ENCODE peak calls at places on chromosomes 16 and 17, in seven cellular contexts. S is mammary epithelial cell, B is GM23248, A is GM23338, I is IMR-90, O is H1, F is K562. N is an unnamed sample. For H3K4me1 and H4K20me1, the result is how much of the 10 kb centered on the place peaks cover.

GRCh38 chr17:64092952-64093451 is 36.9 kb downstream of the ERN1 start:
- DNase-seq in S (no peak), B (no peak), A (no peak), I (no peak), O (no peak), F (no peak), N (no peak)

GRCh38 chr16:50251375-50252081 is 14.8 kb upstream of the ADCY7 start:
- DNase-seq in S (peak), B (peak), A (no peak), I (peak), O (no peak), F (no peak), N (no peak)

GRCh38 chr16:11546522-11547485 is 39.9 kb downstream of the LITAF start:
- DNase-seq in S (peak), B (peak), A (no peak), I (peak), O (no peak), F (no peak), N (no peak)

GRCh38 chr17:61490540-61490975 is 38.3 kb downstream of the TBX4 start:
- DNase-seq in S (peak), B (peak), A (no peak), I (peak), O (no peak), F (no peak), N (no peak)

GRCh38 chr17:52762147-52762793 is 603.8 kb upstream of the CA10 start:
- DNase-seq in S (no peak), B (no peak), A (peak), I (no peak), O (no peak), F (no peak), N (no peak)

GRCh38 chr17:2709173-2709661 is 2.3 kb downstream of the CLUH start:
- DNase-seq in S (peak), B (peak), A (peak), I (no peak), O (no peak), F (no peak), N (peak)

GRCh38 chr17:31266042-31266441 is 31.0 kb downstream of the OMG start:
- DNase-seq in S (no peak), B (no peak), A (peak), I (no peak), O (no peak), F (no peak), N (peak)

GRCh38 chr17:56593073-56593740 is at the start of gene NOG:
- DNase-seq in S (peak), B (peak), A (peak), I (peak), O (peak), F (no peak), N (no peak)

GRCh38 chr16:2852003-2852730 is 5.8 kb downstream of the PRSS22 start:
- DNase-seq in S (no peak), B (no peak), A (no peak), I (no peak), O (no peak), F (no peak), N (no peak)

GRCh38 chr16:55444754-55445485 is 34.1 kb upstream of the MMP2 start:
- DNase-seq in S (no peak), B (no peak), A (no peak), I (no peak), O (no peak), F (no peak), N (no peak)

GRCh38 chr16:89565506-89566372 is 5.3 kb downstream of the RPL13 start:
- DNase-seq in S (peak), B (peak), A (peak), I (peak), O (peak), F (peak), N (peak)

GRCh38 chr17:65078441-65079160 is 22.1 kb upstream of the GNA13 start:
- DNase-seq in S (peak), B (peak), A (no peak), I (peak), O (no peak), F (no peak), N (no peak)

GRCh38 chr17:45992175-45992574 is 6.9 kb upstream of the STH start:
- DNase-seq in S (no peak), B (peak), A (no peak), I (peak), O (no peak), F (no peak), N (no peak)

GRCh38 chr16:86565644-86566511 is 751 bp upstream of the FOXC2 start:
- DNase-seq in S (no peak), B (no peak), A (peak), I (no peak), O (no peak), F (no peak), N (no peak)

GRCh38 chr17:17062356-17062755 is 20.1 kb downstream of the MPRIP start:
- DNase-seq in S (no peak), B (no peak), A (no peak), I (no peak), O (no peak), F (no peak), N (no peak)

GRCh38 chr17:44779211-44780025 is 20.6 kb downstream of the ADAM11 start:
- DNase-seq in S (peak), B (peak), A (peak), I (peak), O (peak), F (peak), N (peak)

GRCh38 chr16:57906385-57907316 is 64.3 kb downstream of the CNGB1 start:
- DNase-seq in S (no peak), B (peak), A (peak), I (no peak), O (peak), F (no peak), N (peak)

GRCh38 chr17:17204041-17204591 is 2.0 kb downstream of the PLD6 start:
- DNase-seq in S (no peak), B (no peak), A (no peak), I (no peak), O (no peak), F (no peak), N (no peak)

GRCh38 chr16:87297918-87298631 is 19.1 kb downstream of the C16orf95 start:
- DNase-seq in S (no peak), B (peak), A (peak), I (peak), O (peak), F (peak), N (peak)

GRCh38 chr16:47143329-47143676 is 442 bp downstream of the NETO2 start:
- DNase-seq in S (peak), B (peak), A (peak), I (peak), O (peak), F (peak), N (peak)

GRCh38 chr17:4497101-4497824 is 1.4 kb upstream of the SPNS2 start:
- DNase-seq in S (peak), B (peak), A (no peak), I (peak), O (no peak), F (no peak), N (peak)

GRCh38 chr17:40349477-40350409 is 14.8 kb downstream of the GJD3 start:
- DNase-seq in S (peak), B (peak), A (no peak), I (peak), O (no peak), F (no peak), N (no peak)

GRCh38 chr17:3539881-3540540 is 17.6 kb downstream of the TRPV3 start:
- DNase-seq in S (no peak), B (no peak), A (no peak), I (no peak), O (no peak), F (peak), N (no peak)

GRCh38 chr16:67537270-67537635 is 8.6 kb downstream of the RIPOR1 start:
- DNase-seq in S (no peak), B (peak), A (peak), I (peak), O (peak), F (no peak), N (no peak)
- H3K4me3 ChIP-seq in S (peak), B (peak), A (peak), I (peak), O (peak), F (no peak), N (peak)

GRCh38 chr16:25013751-25014499 is 1.2 kb downstream of the ARHGAP17 start:
- DNase-seq in S (no peak), B (no peak), A (no peak), I (no peak), O (no peak), F (no peak), N (peak)
- H3K4me1 ChIP-seq in S (under half), B (under half), A (under half), I (under half), O (under half), F (under half), N (half or more)

DNA sequence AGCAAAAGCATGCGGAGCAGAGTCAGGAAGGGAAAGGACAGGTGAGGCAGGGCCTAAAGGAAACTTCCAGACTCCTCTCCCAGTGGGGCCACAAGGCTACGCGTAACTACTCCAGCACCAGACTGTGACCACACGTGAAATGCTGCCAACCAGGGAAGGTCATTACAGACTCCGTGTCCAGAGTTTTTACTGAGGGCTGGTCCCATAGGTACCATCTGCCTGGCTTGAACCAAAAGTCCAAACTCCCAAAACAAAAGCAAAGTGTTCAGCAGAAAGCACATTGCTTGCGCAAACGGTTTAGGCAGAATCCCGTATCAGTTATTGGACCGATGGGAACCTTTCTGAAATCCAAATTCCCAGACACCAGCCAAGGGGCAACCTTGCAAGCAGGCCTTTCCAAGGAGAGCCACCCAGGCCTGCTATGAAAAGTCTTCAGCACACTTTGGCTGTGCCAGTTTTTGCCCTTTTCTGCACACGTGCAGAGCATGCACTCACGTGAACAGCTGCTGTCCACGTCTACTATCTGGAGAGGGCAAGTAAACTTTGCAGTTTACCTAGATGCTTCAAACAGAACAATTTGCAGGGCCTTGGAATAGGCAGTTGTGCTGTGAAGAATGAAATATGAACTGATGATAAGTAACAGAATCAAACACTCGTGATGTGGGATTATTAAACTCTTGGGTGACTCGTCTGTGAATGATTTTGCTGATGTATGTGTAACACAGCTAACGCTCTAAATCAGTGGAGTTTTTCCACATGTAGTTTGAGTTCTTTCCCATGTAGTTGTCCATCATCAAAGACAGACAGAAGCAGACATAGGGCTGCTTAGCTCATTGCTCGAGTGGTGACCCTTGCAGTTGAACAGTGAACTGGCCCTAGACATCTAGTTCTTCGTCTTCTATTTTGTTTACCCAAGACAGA is 58.1 kb upstream of the CRISPLD2 start:
- DNase-seq in S (no peak), B (peak), A (no peak), I (peak), O (no peak), F (no peak), N (no peak)
- H4K20me1 ChIP-seq in S (under half), B (under half), A (under half), I (under half), O (under half), F (under half), N (under half)

DNA sequence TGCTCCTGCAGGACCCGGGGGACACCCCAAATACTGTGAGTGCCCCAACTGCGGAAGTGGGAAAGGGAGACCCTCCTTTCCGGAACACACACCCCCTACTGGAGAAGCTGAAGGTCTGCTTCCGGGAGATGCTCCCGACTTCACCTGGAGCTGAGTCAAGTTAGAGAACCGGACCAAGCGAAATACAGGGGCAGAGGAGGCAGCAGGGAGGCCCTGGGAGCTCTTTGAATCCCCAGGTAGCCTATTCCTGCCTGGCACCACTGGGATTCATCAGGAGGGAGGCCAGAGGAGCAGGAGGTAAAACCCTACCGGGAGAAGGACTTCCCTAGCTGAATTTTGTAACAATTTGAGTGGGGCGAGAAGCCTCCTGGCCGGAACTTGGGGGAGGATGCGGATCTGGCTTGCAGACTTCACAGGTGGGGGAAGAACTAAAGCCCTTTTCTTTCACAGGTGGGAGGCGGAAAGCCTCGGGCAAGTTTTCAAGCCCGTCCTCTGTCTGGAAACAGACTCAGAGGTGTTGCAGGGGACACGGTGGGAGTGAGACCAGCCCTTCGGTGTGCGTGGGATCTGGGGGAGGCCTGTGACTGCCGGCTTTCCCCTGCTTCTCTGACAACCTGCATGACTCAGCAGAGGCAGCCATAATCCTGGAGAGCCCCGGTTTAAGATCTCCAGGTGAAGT is 22.4 kb upstream of the TEKT1 start:
- DNase-seq in S (peak), B (no peak), A (peak), I (no peak), O (peak), F (no peak), N (peak)
- H3K4me3 ChIP-seq in S (peak), B (no peak), A (peak), I (no peak), O (peak), F (no peak), N (peak)

DNA sequence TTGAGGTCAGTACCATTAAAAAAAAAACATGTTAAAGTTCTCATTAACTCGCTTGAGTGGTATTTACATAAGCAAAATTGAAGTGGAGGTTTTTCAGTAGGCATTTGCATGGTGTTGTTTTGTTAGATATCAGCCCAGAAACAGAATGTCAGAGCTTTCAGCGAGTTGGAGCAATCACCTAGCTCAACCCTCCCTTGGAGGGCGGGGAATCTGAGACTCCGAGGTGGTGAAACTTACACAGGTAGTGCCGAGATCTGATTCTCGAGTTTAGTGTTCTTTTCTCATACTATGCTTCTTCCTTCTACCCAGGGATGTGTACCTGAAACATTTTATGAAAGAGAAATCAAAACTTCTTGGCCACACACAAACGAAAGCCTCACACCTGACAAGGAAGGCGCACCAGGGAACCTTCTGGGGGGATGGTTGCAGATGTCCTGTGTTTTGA is 6.6 kb downstream of the SEC14L1 start:
- DNase-seq in S (no peak), B (no peak), A (no peak), I (no peak), O (no peak), F (no peak), N (peak)
- H3K4me1 ChIP-seq in S (under half), B (under half), A (under half), I (under half), O (under half), F (under half), N (half or more)

N was measured in OCI-LY7.